ENCODE peak calls at places on chromosomes 12 and 14, in five cellular contexts. D is AG04450, I is left ventricle myocardium inferior, B is right atrium auricular region, W is psoas muscle. J is an unnamed sample.

GRCh38 chr12:118164798-118165486 is 29.0 kb downstream of the PEBP1 start:
- DNase-seq in I (no peak), W (no peak), B (no peak), D (no peak), J (no peak)

GRCh38 chr12:49553512-49554088 is 14.3 kb downstream of the MCRS1 start:
- DNase-seq in B (no peak), D (no peak), W (peak; percentile 2), I (no peak), J (no peak)

GRCh38 chr14:64971890-64972785 is at the start of gene RAB15:
- DNase-seq in D (no peak), W (peak; percentile 59), I (peak; percentile 39), B (no peak), J (no peak)

GRCh38 chr14:75628816-75629215 is 31.9 kb downstream of the ERG28 start:
- DNase-seq in D (no peak), I (no peak), B (no peak), W (no peak), J (no peak)

GRCh38 chr12:2640281-2640680 is 154.5 kb upstream of the FKBP4 start:
- DNase-seq in B (no peak), I (no peak), D (no peak), W (no peak), J (no peak)

GRCh38 chr12:19248929-19249602 is 119.5 kb downstream of the PLEKHA5 start:
- DNase-seq in B (no peak), D (no peak), I (no peak), W (no peak), J (no peak)

GRCh38 chr12:56041579-56042429 is at the start of gene RPS26:
- DNase-seq in B (peak; percentile 97), W (peak; percentile 99), I (peak; percentile 94), D (peak; percentile 99), J (peak; percentile 95)

GRCh38 chr12:115697341-115697740 is 580.2 kb downstream of the MED13L start:
- DNase-seq in I (no peak), W (no peak), B (no peak), D (no peak), J (peak; percentile 16)

GRCh38 chr14:104558231-104559042 is 21.1 kb upstream of the C14orf180 start:
- DNase-seq in B (no peak), W (peak; percentile 41), I (peak; percentile 4), D (no peak), J (no peak)

GRCh38 chr14:69052181-69052601 is 73.1 kb upstream of the ACTN1 start:
- DNase-seq in B (no peak), W (no peak), I (no peak), D (no peak), J (no peak)

GRCh38 chr14:76181546-76181945 is 29.8 kb downstream of the GPATCH2L start:
- DNase-seq in B (no peak), D (no peak), W (no peak), I (no peak), J (no peak)

GRCh38 chr14:100132903-100133510 is 26.4 kb downstream of the DEGS2 start:
- DNase-seq in D (no peak), W (no peak), I (no peak), B (no peak), J (peak; percentile 30)

GRCh38 chr12:130394906-130395305 is 57.2 kb downstream of the PIWIL1 start:
- DNase-seq in B (no peak), I (no peak), D (no peak), W (no peak), J (no peak)

GRCh38 chr14:97074860-97075259 is 277.7 kb downstream of the VRK1 start:
- DNase-seq in W (no peak), D (no peak), B (no peak), I (no peak), J (no peak)

GRCh38 chr12:52249041-52249461 is 16.0 kb downstream of the KRT7 start:
- DNase-seq in D (no peak), I (peak; percentile 64), B (no peak), W (peak; percentile 77), J (no peak)

GRCh38 chr14:47539065-47539464 is 136.3 kb downstream of the MDGA2 start:
- DNase-seq in B (no peak), I (no peak), D (no peak), W (no peak), J (no peak)

GRCh38 chr14:54786816-54787215 is 115.8 kb downstream of the GCH1 start:
- DNase-seq in B (no peak), I (peak; percentile 44), W (peak; percentile 72), D (no peak), J (no peak)

GRCh38 chr12:32877670-32878459 is 18.7 kb downstream of the PKP2 start:
- DNase-seq in D (no peak), W (peak; percentile 81), B (peak; percentile 82), I (peak; percentile 80), J (no peak)

GRCh38 chr12:107131832-107132616 is 38.7 kb upstream of the CRY1 start:
- DNase-seq in D (peak; percentile 51), B (no peak), I (no peak), W (no peak), J (peak; percentile 3)

GRCh38 chr12:39048395-39048794 is 143.0 kb upstream of the CPNE8 start:
- DNase-seq in D (no peak), W (no peak), I (no peak), B (no peak), J (no peak)

GRCh38 chr12:121580959-121581680 is at the start of gene KDM2B:
- DNase-seq in W (no peak), B (peak; percentile 72), D (no peak), I (peak; percentile 21), J (no peak)
- TF ChIP-seq CTCF in W (no peak), B (no peak), D (no peak), I (no peak), J (no peak)

DNA sequence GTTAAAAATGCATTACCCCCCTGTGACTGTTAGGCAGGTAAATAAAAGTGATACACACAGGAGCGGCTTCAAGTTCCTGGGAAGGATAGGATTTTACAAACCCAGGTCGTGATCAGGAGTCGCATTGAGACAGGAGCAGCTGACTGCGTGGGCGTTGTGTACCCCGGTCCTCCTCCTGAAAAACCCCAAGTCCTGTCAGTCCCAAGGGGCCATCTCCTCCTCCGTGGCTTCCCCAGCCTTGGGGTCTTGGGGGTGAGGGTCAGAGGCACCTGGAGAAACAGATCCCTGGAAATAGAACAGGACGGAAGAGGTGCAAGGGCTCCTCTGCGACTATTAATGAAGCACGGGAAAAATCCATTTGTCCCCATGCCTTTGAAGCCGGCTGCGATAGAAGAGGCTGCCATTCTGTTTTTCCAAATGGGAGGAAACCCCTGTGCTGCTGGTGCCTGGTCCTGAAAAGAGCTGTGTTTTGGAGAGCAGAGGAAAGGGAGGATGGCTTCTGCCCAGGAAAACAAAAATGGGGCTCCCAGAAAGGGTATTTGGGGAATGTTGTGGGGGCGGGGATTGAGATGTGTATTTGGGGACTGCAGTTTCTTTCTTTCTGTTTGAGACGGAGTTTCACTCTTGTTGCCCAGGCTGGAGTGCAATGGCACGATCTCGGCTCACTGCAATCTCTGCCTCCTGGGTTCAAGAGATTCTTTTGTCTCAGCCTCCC is 143.1 kb downstream of the ZNF664 start:
- DNase-seq in B (no peak), I (no peak), W (no peak), D (no peak), J (no peak)
- H3K4me3 ChIP-seq in B (no peak overlapping the region), I (no peak overlapping the region), W (no peak overlapping the region), D (no peak overlapping the region), J (no peak overlapping the region)

GRCh38 chr12:119594772-119595445 is 1.3 kb downstream of the TMEM233 start:
- DNase-seq in W (peak; percentile 95), D (no peak), I (peak; percentile 29), B (no peak), J (no peak)

GRCh38 chr12:119589634-119590033 is 3.9 kb upstream of the TMEM233 start:
- DNase-seq in B (no peak), D (no peak), I (no peak), W (no peak), J (no peak)

GRCh38 chr12:119592232-119592631 is 1.3 kb upstream of the TMEM233 start:
- DNase-seq in W (no peak), D (no peak), I (no peak), B (no peak), J (no peak)

GRCh38 chr12:119594399-119594730 is 791 bp downstream of the TMEM233 start:
- DNase-seq in I (no peak), D (no peak), W (peak; percentile 63), B (no peak), J (no peak)

DNA sequence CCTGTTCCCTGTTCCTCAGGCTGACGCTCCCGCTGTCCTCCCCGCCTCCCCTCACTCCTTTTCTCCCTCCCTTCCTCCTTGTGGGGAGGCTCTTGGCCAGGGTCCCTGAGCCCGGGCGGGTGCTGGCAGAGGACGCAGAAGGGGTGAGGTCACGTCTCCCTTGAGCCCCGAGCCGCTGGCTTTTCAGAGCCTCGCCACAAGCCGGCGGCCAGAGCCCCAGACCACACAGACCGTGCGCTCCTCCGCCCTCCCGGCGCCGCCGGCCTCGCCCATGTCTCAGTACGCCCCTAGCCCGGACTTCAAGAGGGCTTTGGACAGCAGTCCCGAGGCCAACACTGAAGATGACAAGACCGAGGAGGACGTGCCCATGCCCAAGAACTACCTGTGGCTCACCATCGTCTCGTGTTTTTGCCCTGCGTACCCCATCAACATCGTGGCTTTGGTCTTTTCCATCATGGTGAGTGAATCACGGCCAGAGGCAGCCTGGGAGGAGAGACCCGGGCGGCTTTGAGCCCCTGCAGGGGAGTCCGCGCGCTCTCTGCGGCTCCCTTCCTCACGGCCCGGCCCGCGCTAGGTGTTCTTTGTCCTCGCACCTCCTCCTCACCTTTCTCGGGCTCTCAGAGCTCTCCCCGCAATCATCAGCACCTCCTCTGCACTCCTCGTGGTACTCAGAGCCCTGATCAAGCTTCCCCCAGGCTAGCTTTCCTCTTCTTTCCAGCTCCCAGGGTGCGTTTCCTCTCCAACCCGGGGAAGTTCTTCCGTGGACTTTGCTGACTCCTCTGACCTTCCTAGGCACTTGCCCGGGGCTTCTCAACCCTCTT is at the start of gene TMEM233:
- DNase-seq in D (no peak), I (peak; percentile 24), B (no peak), W (peak; percentile 94), J (no peak)
- H3K27me3 ChIP-seq in D (peaks cover 13% of the 10 kb centered on the region), I (peaks cover 91% of the 10 kb centered on the region), B (no peaks in the 10 kb centered on the region), W (no peaks in the 10 kb centered on the region), J (no peaks in the 10 kb centered on the region)

DNA sequence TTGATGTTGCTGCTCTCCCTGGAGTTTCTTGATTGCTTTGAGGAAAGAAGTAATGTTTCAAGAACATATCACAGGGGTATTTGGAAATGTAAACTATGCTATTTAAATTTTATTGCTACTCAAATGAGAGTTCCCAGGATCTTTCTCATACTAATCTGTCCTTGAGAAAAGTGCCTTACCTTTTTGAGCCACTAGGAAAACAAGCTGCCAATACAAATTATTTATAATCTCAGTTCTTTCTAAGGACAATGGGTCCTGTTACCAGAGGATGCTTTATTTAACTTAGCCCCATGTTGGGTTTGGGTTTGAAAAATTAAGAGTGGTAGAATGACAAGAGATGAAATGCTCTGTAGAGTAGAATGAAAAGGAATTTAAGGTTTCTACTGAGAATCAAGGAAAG is 258.2 kb upstream of the PRKD1 start:
- DNase-seq in I (no peak), B (no peak), D (no peak), W (no peak), J (no peak)
- TF ChIP-seq CTCF in I (no peak), B (no peak), D (peak; percentile 32), W (no peak), J (peak; percentile 15)

GRCh38 chr12:57476993-57477709 is 2.5 kb downstream of the ARHGAP9 start:
- DNase-seq in B (no peak), I (no peak), W (no peak), D (no peak), J (no peak)
- H3K4me3 ChIP-seq in B (peak overlapping the region; percentile 44), I (peak overlapping the region; percentile 64), W (peak overlapping the region; percentile 36), D (no peak overlapping the region), J (no peak overlapping the region)

J was measured in BJ.